ENCODE peak calls at places on chromosomes 2 and 18, in nine cellular contexts. One of them, this sample, is unnamed.

GRCh38 chr2:101768480-101769077 is 71.1 kb downstream of the MAP4K4 start:
- DNase-seq in NCI-H345: no peak
- DNase-seq in AG08395: no peak
- DNase-seq in memory B cell: no peak
- DNase-seq in Peyer's patch: no peak
- DNase-seq in Calu3: no peak
- DNase-seq in stomach: no peak
- DNase-seq in foreskin melanocyte: no peak
- DNase-seq in stimulated activated CD4-positive, alpha-beta T cell treated with anti-CD3 and anti-CD28 coated beads, Interleukin-1b, Interleukin-23, amount 100 ng/mL, for 24 hours: no peak
- DNase-seq in this sample: no peak

GRCh38 chr18:65942854-65943253 is 192.0 kb downstream of the CDH7 start:
- DNase-seq in NCI-H345: no peak
- DNase-seq in AG08395: no peak
- DNase-seq in memory B cell: no peak
- DNase-seq in Peyer's patch: no peak
- DNase-seq in Calu3: no peak
- DNase-seq in stomach: no peak
- DNase-seq in foreskin melanocyte: no peak
- DNase-seq in stimulated activated CD4-positive, alpha-beta T cell treated with anti-CD3 and anti-CD28 coated beads, Interleukin-1b, Interleukin-23, amount 100 ng/mL, for 24 hours: no peak
- DNase-seq in this sample: no peak

GRCh38 chr18:74414951-74415515 is 42.1 kb downstream of the DIPK1C start:
- DNase-seq in NCI-H345: no peak
- DNase-seq in AG08395: no peak
- DNase-seq in memory B cell: no peak
- DNase-seq in Peyer's patch: peak
- DNase-seq in Calu3: no peak
- DNase-seq in stomach: no peak
- DNase-seq in foreskin melanocyte: no peak
- DNase-seq in stimulated activated CD4-positive, alpha-beta T cell treated with anti-CD3 and anti-CD28 coated beads, Interleukin-1b, Interleukin-23, amount 100 ng/mL, for 24 hours: no peak
- DNase-seq in this sample: no peak

GRCh38 chr2:240236217-240237111 is 96.0 kb upstream of the OTOS start:
- DNase-seq in NCI-H345: peak
- DNase-seq in AG08395: no peak
- DNase-seq in memory B cell: no peak
- DNase-seq in Peyer's patch: peak
- DNase-seq in Calu3: no peak
- DNase-seq in stomach: no peak
- DNase-seq in foreskin melanocyte: no peak
- DNase-seq in stimulated activated CD4-positive, alpha-beta T cell treated with anti-CD3 and anti-CD28 coated beads, Interleukin-1b, Interleukin-23, amount 100 ng/mL, for 24 hours: no peak
- DNase-seq in this sample: no peak

GRCh38 chr18:42437646-42438045 is 482.6 kb downstream of the PIK3C3 start:
- DNase-seq in NCI-H345: no peak
- DNase-seq in AG08395: no peak
- DNase-seq in memory B cell: no peak
- DNase-seq in Peyer's patch: no peak
- DNase-seq in Calu3: no peak
- DNase-seq in stomach: no peak
- DNase-seq in foreskin melanocyte: peak
- DNase-seq in stimulated activated CD4-positive, alpha-beta T cell treated with anti-CD3 and anti-CD28 coated beads, Interleukin-1b, Interleukin-23, amount 100 ng/mL, for 24 hours: no peak
- DNase-seq in this sample: no peak

GRCh38 chr18:22230403-22231042 is 61.1 kb downstream of the GATA6 start:
- DNase-seq in NCI-H345: no peak
- DNase-seq in AG08395: no peak
- DNase-seq in memory B cell: no peak
- DNase-seq in Peyer's patch: no peak
- DNase-seq in Calu3: no peak
- DNase-seq in stomach: no peak
- DNase-seq in foreskin melanocyte: no peak
- DNase-seq in stimulated activated CD4-positive, alpha-beta T cell treated with anti-CD3 and anti-CD28 coated beads, Interleukin-1b, Interleukin-23, amount 100 ng/mL, for 24 hours: no peak
- DNase-seq in this sample: no peak

GRCh38 chr18:57813245-57813644 is 10.1 kb upstream of the ATP8B1 start:
- DNase-seq in NCI-H345: no peak
- DNase-seq in AG08395: peak
- DNase-seq in memory B cell: no peak
- DNase-seq in Peyer's patch: peak
- DNase-seq in Calu3: peak
- DNase-seq in stomach: no peak
- DNase-seq in foreskin melanocyte: no peak
- DNase-seq in stimulated activated CD4-positive, alpha-beta T cell treated with anti-CD3 and anti-CD28 coated beads, Interleukin-1b, Interleukin-23, amount 100 ng/mL, for 24 hours: no peak
- DNase-seq in this sample: peak

GRCh38 chr2:101793277-101793969 is 95.9 kb downstream of the MAP4K4 start:
- DNase-seq in NCI-H345: peak
- DNase-seq in AG08395: no peak
- DNase-seq in memory B cell: no peak
- DNase-seq in Peyer's patch: no peak
- DNase-seq in Calu3: no peak
- DNase-seq in stomach: no peak
- DNase-seq in foreskin melanocyte: no peak
- DNase-seq in stimulated activated CD4-positive, alpha-beta T cell treated with anti-CD3 and anti-CD28 coated beads, Interleukin-1b, Interleukin-23, amount 100 ng/mL, for 24 hours: no peak
- DNase-seq in this sample: no peak

GRCh38 chr2:66446924-66447323 is 12.0 kb downstream of the MEIS1 start:
- DNase-seq in NCI-H345: no peak
- DNase-seq in AG08395: no peak
- DNase-seq in memory B cell: no peak
- DNase-seq in Peyer's patch: no peak
- DNase-seq in Calu3: no peak
- DNase-seq in stomach: no peak
- DNase-seq in foreskin melanocyte: no peak
- DNase-seq in stimulated activated CD4-positive, alpha-beta T cell treated with anti-CD3 and anti-CD28 coated beads, Interleukin-1b, Interleukin-23, amount 100 ng/mL, for 24 hours: no peak
- DNase-seq in this sample: no peak

GRCh38 chr2:133498166-133498565 is 70.1 kb downstream of the NCKAP5 start:
- DNase-seq in NCI-H345: no peak
- DNase-seq in AG08395: no peak
- DNase-seq in memory B cell: no peak
- DNase-seq in Peyer's patch: no peak
- DNase-seq in Calu3: no peak
- DNase-seq in stomach: no peak
- DNase-seq in foreskin melanocyte: no peak
- DNase-seq in stimulated activated CD4-positive, alpha-beta T cell treated with anti-CD3 and anti-CD28 coated beads, Interleukin-1b, Interleukin-23, amount 100 ng/mL, for 24 hours: no peak
- DNase-seq in this sample: no peak

GRCh38 chr2:232447638-232448472 is 8.1 kb upstream of the ALPI start:
- DNase-seq in NCI-H345: no peak
- DNase-seq in AG08395: no peak
- DNase-seq in memory B cell: no peak
- DNase-seq in Peyer's patch: peak
- DNase-seq in Calu3: no peak
- DNase-seq in stomach: no peak
- DNase-seq in foreskin melanocyte: no peak
- DNase-seq in stimulated activated CD4-positive, alpha-beta T cell treated with anti-CD3 and anti-CD28 coated beads, Interleukin-1b, Interleukin-23, amount 100 ng/mL, for 24 hours: no peak
- DNase-seq in this sample: no peak

GRCh38 chr2:216234106-216234505 is 125.0 kb downstream of the XRCC5 start:
- DNase-seq in NCI-H345: no peak
- DNase-seq in AG08395: no peak
- DNase-seq in memory B cell: no peak
- DNase-seq in Peyer's patch: no peak
- DNase-seq in Calu3: no peak
- DNase-seq in stomach: no peak
- DNase-seq in foreskin melanocyte: no peak
- DNase-seq in stimulated activated CD4-positive, alpha-beta T cell treated with anti-CD3 and anti-CD28 coated beads, Interleukin-1b, Interleukin-23, amount 100 ng/mL, for 24 hours: no peak
- DNase-seq in this sample: no peak

GRCh38 chr2:118878531-118879149 is 31.2 kb upstream of the EN1 start:
- DNase-seq in NCI-H345: no peak
- DNase-seq in AG08395: no peak
- DNase-seq in memory B cell: no peak
- DNase-seq in Peyer's patch: no peak
- DNase-seq in Calu3: peak
- DNase-seq in stomach: no peak
- DNase-seq in foreskin melanocyte: no peak
- DNase-seq in stimulated activated CD4-positive, alpha-beta T cell treated with anti-CD3 and anti-CD28 coated beads, Interleukin-1b, Interleukin-23, amount 100 ng/mL, for 24 hours: no peak
- DNase-seq in this sample: no peak

GRCh38 chr2:54704688-54705605 is 18.5 kb upstream of the EML6 start:
- DNase-seq in NCI-H345: peak
- DNase-seq in AG08395: peak
- DNase-seq in memory B cell: peak
- DNase-seq in Peyer's patch: no peak
- DNase-seq in Calu3: no peak
- DNase-seq in stomach: no peak
- DNase-seq in foreskin melanocyte: peak
- DNase-seq in stimulated activated CD4-positive, alpha-beta T cell treated with anti-CD3 and anti-CD28 coated beads, Interleukin-1b, Interleukin-23, amount 100 ng/mL, for 24 hours: no peak
- DNase-seq in this sample: no peak

GRCh38 chr2:154203206-154203605 is 331.5 kb downstream of the GALNT13 start:
- DNase-seq in NCI-H345: no peak
- DNase-seq in AG08395: no peak
- DNase-seq in memory B cell: no peak
- DNase-seq in Peyer's patch: no peak
- DNase-seq in Calu3: no peak
- DNase-seq in stomach: no peak
- DNase-seq in foreskin melanocyte: no peak
- DNase-seq in stimulated activated CD4-positive, alpha-beta T cell treated with anti-CD3 and anti-CD28 coated beads, Interleukin-1b, Interleukin-23, amount 100 ng/mL, for 24 hours: no peak
- DNase-seq in this sample: no peak

GRCh38 chr2:106745468-106745867 is 140.5 kb downstream of the ST6GAL2 start:
- DNase-seq in NCI-H345: peak
- DNase-seq in AG08395: no peak
- DNase-seq in memory B cell: no peak
- DNase-seq in Peyer's patch: no peak
- DNase-seq in Calu3: no peak
- DNase-seq in stomach: no peak
- DNase-seq in foreskin melanocyte: no peak
- DNase-seq in stimulated activated CD4-positive, alpha-beta T cell treated with anti-CD3 and anti-CD28 coated beads, Interleukin-1b, Interleukin-23, amount 100 ng/mL, for 24 hours: no peak
- DNase-seq in this sample: no peak

GRCh38 chr2:62489162-62489561 is 16.8 kb downstream of the TMEM17 start:
- DNase-seq in NCI-H345: no peak
- DNase-seq in AG08395: no peak
- DNase-seq in memory B cell: no peak
- DNase-seq in Peyer's patch: no peak
- DNase-seq in Calu3: no peak
- DNase-seq in stomach: no peak
- DNase-seq in foreskin melanocyte: peak
- DNase-seq in stimulated activated CD4-positive, alpha-beta T cell treated with anti-CD3 and anti-CD28 coated beads, Interleukin-1b, Interleukin-23, amount 100 ng/mL, for 24 hours: no peak
- DNase-seq in this sample: no peak

GRCh38 chr18:28163201-28163778 is 13.6 kb downstream of the CDH2 start:
- DNase-seq in NCI-H345: no peak
- DNase-seq in AG08395: peak
- DNase-seq in memory B cell: no peak
- DNase-seq in Peyer's patch: no peak
- DNase-seq in Calu3: no peak
- DNase-seq in stomach: no peak
- DNase-seq in foreskin melanocyte: no peak
- DNase-seq in stimulated activated CD4-positive, alpha-beta T cell treated with anti-CD3 and anti-CD28 coated beads, Interleukin-1b, Interleukin-23, amount 100 ng/mL, for 24 hours: no peak
- DNase-seq in this sample: peak

GRCh38 chr2:230908595-230909191 is 16.3 kb downstream of the GPR55 start:
- DNase-seq in NCI-H345: peak
- DNase-seq in AG08395: peak
- DNase-seq in memory B cell: no peak
- DNase-seq in Peyer's patch: peak
- DNase-seq in Calu3: no peak
- DNase-seq in stomach: peak
- DNase-seq in foreskin melanocyte: peak
- DNase-seq in stimulated activated CD4-positive, alpha-beta T cell treated with anti-CD3 and anti-CD28 coated beads, Interleukin-1b, Interleukin-23, amount 100 ng/mL, for 24 hours: peak
- DNase-seq in this sample: peak

GRCh38 chr2:211453311-211453894 is 897.0 kb downstream of the CPS1 start:
- DNase-seq in NCI-H345: no peak
- DNase-seq in AG08395: no peak
- DNase-seq in memory B cell: no peak
- DNase-seq in Peyer's patch: no peak
- DNase-seq in Calu3: no peak
- DNase-seq in stomach: no peak
- DNase-seq in foreskin melanocyte: no peak
- DNase-seq in stimulated activated CD4-positive, alpha-beta T cell treated with anti-CD3 and anti-CD28 coated beads, Interleukin-1b, Interleukin-23, amount 100 ng/mL, for 24 hours: no peak
- DNase-seq in this sample: no peak

GRCh38 chr2:147679664-147680502 is 164.9 kb upstream of the ACVR2A start:
- DNase-seq in NCI-H345: peak
- DNase-seq in AG08395: no peak
- DNase-seq in memory B cell: no peak
- DNase-seq in Peyer's patch: no peak
- DNase-seq in Calu3: no peak
- DNase-seq in stomach: no peak
- DNase-seq in foreskin melanocyte: no peak
- DNase-seq in stimulated activated CD4-positive, alpha-beta T cell treated with anti-CD3 and anti-CD28 coated beads, Interleukin-1b, Interleukin-23, amount 100 ng/mL, for 24 hours: no peak
- DNase-seq in this sample: no peak

GRCh38 chr2:39153312-39153711 is 32.5 kb upstream of the SOS1 start:
- DNase-seq in NCI-H345: no peak
- DNase-seq in AG08395: no peak
- DNase-seq in memory B cell: no peak
- DNase-seq in Peyer's patch: no peak
- DNase-seq in Calu3: no peak
- DNase-seq in stomach: no peak
- DNase-seq in foreskin melanocyte: no peak
- DNase-seq in stimulated activated CD4-positive, alpha-beta T cell treated with anti-CD3 and anti-CD28 coated beads, Interleukin-1b, Interleukin-23, amount 100 ng/mL, for 24 hours: no peak
- DNase-seq in this sample: no peak

GRCh38 chr2:60463249-60463648 is 90.2 kb downstream of the BCL11A start:
- DNase-seq in NCI-H345: peak
- DNase-seq in AG08395: no peak
- DNase-seq in memory B cell: no peak
- DNase-seq in Peyer's patch: no peak
- DNase-seq in Calu3: no peak
- DNase-seq in stomach: no peak
- DNase-seq in foreskin melanocyte: peak
- DNase-seq in stimulated activated CD4-positive, alpha-beta T cell treated with anti-CD3 and anti-CD28 coated beads, Interleukin-1b, Interleukin-23, amount 100 ng/mL, for 24 hours: no peak
- DNase-seq in this sample: no peak

GRCh38 chr2:119198267-119198840 is 25.3 kb upstream of the STEAP3 start:
- DNase-seq in NCI-H345: no peak
- DNase-seq in AG08395: no peak
- DNase-seq in memory B cell: no peak
- DNase-seq in Peyer's patch: no peak
- DNase-seq in Calu3: no peak
- DNase-seq in stomach: no peak
- DNase-seq in foreskin melanocyte: no peak
- DNase-seq in stimulated activated CD4-positive, alpha-beta T cell treated with anti-CD3 and anti-CD28 coated beads, Interleukin-1b, Interleukin-23, amount 100 ng/mL, for 24 hours: no peak
- DNase-seq in this sample: peak

GRCh38 chr2:9235388-9236344 is 29.1 kb downstream of the ASAP2 start:
- DNase-seq in NCI-H345: no peak
- DNase-seq in AG08395: no peak
- DNase-seq in memory B cell: no peak
- DNase-seq in Peyer's patch: no peak
- DNase-seq in Calu3: peak
- DNase-seq in stomach: no peak
- DNase-seq in foreskin melanocyte: peak
- DNase-seq in stimulated activated CD4-positive, alpha-beta T cell treated with anti-CD3 and anti-CD28 coated beads, Interleukin-1b, Interleukin-23, amount 100 ng/mL, for 24 hours: no peak
- DNase-seq in this sample: no peak

GRCh38 chr2:205078762-205079161 is 533.5 kb downstream of the PARD3B start:
- DNase-seq in NCI-H345: no peak
- DNase-seq in AG08395: no peak
- DNase-seq in memory B cell: no peak
- DNase-seq in Peyer's patch: no peak
- DNase-seq in Calu3: no peak
- DNase-seq in stomach: no peak
- DNase-seq in foreskin melanocyte: no peak
- DNase-seq in stimulated activated CD4-positive, alpha-beta T cell treated with anti-CD3 and anti-CD28 coated beads, Interleukin-1b, Interleukin-23, amount 100 ng/mL, for 24 hours: no peak
- DNase-seq in this sample: no peak

GRCh38 chr18:35443434-35443833 is 54.3 kb downstream of the INO80C start:
- DNase-seq in NCI-H345: no peak
- DNase-seq in AG08395: no peak
- DNase-seq in memory B cell: no peak
- DNase-seq in Peyer's patch: no peak
- DNase-seq in Calu3: no peak
- DNase-seq in stomach: no peak
- DNase-seq in foreskin melanocyte: no peak
- DNase-seq in stimulated activated CD4-positive, alpha-beta T cell treated with anti-CD3 and anti-CD28 coated beads, Interleukin-1b, Interleukin-23, amount 100 ng/mL, for 24 hours: no peak
- DNase-seq in this sample: no peak

GRCh38 chr2:40668435-40668834 is 216.5 kb upstream of the SLC8A1 start:
- DNase-seq in NCI-H345: no peak
- DNase-seq in AG08395: no peak
- DNase-seq in memory B cell: no peak
- DNase-seq in Peyer's patch: no peak
- DNase-seq in Calu3: no peak
- DNase-seq in stomach: no peak
- DNase-seq in foreskin melanocyte: no peak
- DNase-seq in stimulated activated CD4-positive, alpha-beta T cell treated with anti-CD3 and anti-CD28 coated beads, Interleukin-1b, Interleukin-23, amount 100 ng/mL, for 24 hours: no peak
- DNase-seq in this sample: peak

GRCh38 chr18:46481048-46481846 is 175.8 kb downstream of the LOXHD1 start:
- DNase-seq in NCI-H345: peak
- DNase-seq in AG08395: peak
- DNase-seq in memory B cell: peak
- DNase-seq in Peyer's patch: peak
- DNase-seq in Calu3: peak
- DNase-seq in stomach: peak
- DNase-seq in foreskin melanocyte: no peak
- DNase-seq in stimulated activated CD4-positive, alpha-beta T cell treated with anti-CD3 and anti-CD28 coated beads, Interleukin-1b, Interleukin-23, amount 100 ng/mL, for 24 hours: peak
- DNase-seq in this sample: no peak

GRCh38 chr18:24426398-24427294 is at the start of gene IMPACT:
- DNase-seq in NCI-H345: peak
- DNase-seq in AG08395: peak
- DNase-seq in memory B cell: peak
- DNase-seq in Peyer's patch: peak
- DNase-seq in Calu3: peak
- DNase-seq in stomach: peak
- DNase-seq in foreskin melanocyte: peak
- DNase-seq in stimulated activated CD4-positive, alpha-beta T cell treated with anti-CD3 and anti-CD28 coated beads, Interleukin-1b, Interleukin-23, amount 100 ng/mL, for 24 hours: peak
- DNase-seq in this sample: no peak

GRCh38 chr18:902179-902718 is 2.4 kb upstream of the ADCYAP1 start:
- DNase-seq in NCI-H345: peak
- DNase-seq in AG08395: no peak
- DNase-seq in memory B cell: no peak
- DNase-seq in Peyer's patch: no peak
- DNase-seq in Calu3: peak
- DNase-seq in stomach: no peak
- DNase-seq in foreskin melanocyte: no peak
- DNase-seq in stimulated activated CD4-positive, alpha-beta T cell treated with anti-CD3 and anti-CD28 coated beads, Interleukin-1b, Interleukin-23, amount 100 ng/mL, for 24 hours: no peak
- DNase-seq in this sample: no peak